ENCODE peak calls at places on chromosomes 6 and 20, in four cellular contexts. V, X, L and Y are unnamed samples.

GRCh38 chr20:44407402-44408184 is 52.1 kb downstream of the HNF4A start:
- DNase-seq in V (no peak), X (no peak), L (no peak), Y (no peak)

GRCh38 chr6:50187212-50188055 is 137.7 kb upstream of the DEFB112 start:
- DNase-seq in V (no peak), X (no peak), L (no peak), Y (no peak)

GRCh38 chr20:7692478-7692877 is 247.8 kb downstream of the HAO1 start:
- DNase-seq in V (no peak), X (no peak), L (no peak), Y (no peak)

GRCh38 chr6:28446818-28447511 is 3.7 kb upstream of the ZSCAN23 start:
- DNase-seq in V (no peak), X (peak), L (no peak), Y (no peak)

GRCh38 chr20:58709013-58709702 is 16.6 kb downstream of the NPEPL1 start:
- DNase-seq in V (no peak), X (no peak), L (no peak), Y (no peak)

GRCh38 chr6:122610690-122611455 is 668 bp downstream of the PKIB start:
- DNase-seq in V (no peak), X (no peak), L (no peak), Y (peak)

GRCh38 chr20:60085551-60086132 is 127.4 kb downstream of the CDH26 start:
- DNase-seq in V (no peak), X (no peak), L (no peak), Y (no peak)

GRCh38 chr6:29325777-29326176 is 24.3 kb downstream of the OR14J1 start:
- DNase-seq in V (no peak), X (no peak), L (no peak), Y (no peak)

GRCh38 chr6:52839124-52840055 is 1.2 kb downstream of the GSTA5 start:
- DNase-seq in V (peak), X (peak), L (peak), Y (peak)

GRCh38 chr6:125658759-125659431 is 90.5 kb upstream of the HEY2 start:
- DNase-seq in V (no peak), X (no peak), L (no peak), Y (no peak)

GRCh38 chr20:57195023-57195758 is 71.2 kb downstream of the BMP7 start:
- DNase-seq in V (no peak), X (peak), L (no peak), Y (no peak)

GRCh38 chr6:130730600-130730999 is 96.6 kb upstream of the SMLR1 start:
- DNase-seq in V (no peak), X (no peak), L (no peak), Y (no peak)

GRCh38 chr20:63151554-63152321 is 64.2 kb downstream of the YTHDF1 start:
- DNase-seq in V (no peak), X (peak), L (no peak), Y (peak)

GRCh38 chr6:43076928-43077809 is 1.1 kb downstream of the PTK7 start:
- DNase-seq in V (no peak), X (peak), L (no peak), Y (no peak)

GRCh38 chr6:156564128-156564806 is 212.9 kb upstream of the ARID1B start:
- DNase-seq in V (peak), X (peak), L (peak), Y (peak)

GRCh38 chr6:11270030-11271027 is 37.9 kb upstream of the NEDD9 start:
- DNase-seq in V (no peak), X (no peak), L (no peak), Y (no peak)

GRCh38 chr6:169858293-169858934 is 107.0 kb downstream of the ERMARD start:
- DNase-seq in V (no peak), X (no peak), L (no peak), Y (no peak)

GRCh38 chr20:61436674-61437279 is 184.7 kb downstream of the CDH4 start:
- DNase-seq in V (no peak), X (peak), L (no peak), Y (no peak)

GRCh38 chr20:60255866-60256265 is 297.6 kb downstream of the CDH26 start:
- DNase-seq in V (no peak), X (peak), L (no peak), Y (no peak)

GRCh38 chr6:166253277-166254229 is 54.6 kb downstream of the PRR18 start:
- DNase-seq in V (no peak), X (no peak), L (no peak), Y (no peak)

GRCh38 chr6:106181664-106182418 is 95.7 kb downstream of the PRDM1 start:
- DNase-seq in V (no peak), X (peak), L (no peak), Y (no peak)

GRCh38 chr20:48736231-48736630 is 91.6 kb downstream of the PREX1 start:
- DNase-seq in V (no peak), X (no peak), L (no peak), Y (no peak)

GRCh38 chr6:109236140-109237081 is 141.1 kb downstream of the CEP57L1 start:
- DNase-seq in V (peak), X (no peak), L (peak), Y (no peak)

GRCh38 chr20:63217706-63218105 is 1.8 kb upstream of the YTHDF1 start:
- DNase-seq in V (no peak), X (no peak), L (no peak), Y (no peak)

GRCh38 chr6:158481612-158482473 is 78.0 kb upstream of the TMEM181 start:
- DNase-seq in V (no peak), X (peak), L (no peak), Y (peak)

GRCh38 chr6:142297996-142298753 is 3.6 kb upstream of the ADGRG6 start:
- DNase-seq in V (no peak), X (peak), L (no peak), Y (peak)

GRCh38 chr6:156427345-156427744 is 349.8 kb upstream of the ARID1B start:
- DNase-seq in V (no peak), X (peak), L (no peak), Y (peak)